ENCODE peak calls at places on chromosomes 16 and 17, in four cellular contexts. One of them, this sample, is unnamed.

GRCh38 chr16:8577678-8578304 is 12.5 kb downstream of the TMEM114 start:
- DNase-seq in A549: no peak
- DNase-seq in suprapubic skin: no peak
- DNase-seq in gastrocnemius medialis: no peak
- DNase-seq in this sample: no peak

GRCh38 chr16:10314811-10315210 is 71.0 kb upstream of the ATF7IP2 start:
- DNase-seq in suprapubic skin: no peak
- DNase-seq in gastrocnemius medialis: no peak
- DNase-seq in A549: no peak
- DNase-seq in this sample: peak; percentile 18

GRCh38 chr17:58710948-58711552 is 18.6 kb downstream of the RAD51C start:
- DNase-seq in A549: peak; percentile 71
- DNase-seq in gastrocnemius medialis: no peak
- DNase-seq in suprapubic skin: no peak
- DNase-seq in this sample: peak; percentile 65

GRCh38 chr17:74514632-74515035 is 16.6 kb downstream of the CD300LB start:
- DNase-seq in gastrocnemius medialis: no peak
- DNase-seq in suprapubic skin: no peak
- DNase-seq in A549: no peak
- DNase-seq in this sample: no peak

GRCh38 chr17:31480067-31480466 is 88.6 kb downstream of the RAB11FIP4 start:
- DNase-seq in suprapubic skin: no peak
- DNase-seq in gastrocnemius medialis: no peak
- DNase-seq in A549: no peak
- DNase-seq in this sample: no peak

GRCh38 chr16:50244140-50244503 is 22.2 kb upstream of the ADCY7 start:
- DNase-seq in gastrocnemius medialis: no peak
- DNase-seq in suprapubic skin: peak; percentile 52
- DNase-seq in A549: no peak
- DNase-seq in this sample: no peak

GRCh38 chr16:20879175-20880053 is 20.7 kb downstream of the DCUN1D3 start:
- DNase-seq in suprapubic skin: no peak
- DNase-seq in gastrocnemius medialis: no peak
- DNase-seq in A549: peak; percentile 24
- DNase-seq in this sample: no peak

GRCh38 chr17:66949501-66949900 is 15.0 kb upstream of the CACNG4 start:
- DNase-seq in A549: no peak
- DNase-seq in suprapubic skin: no peak
- DNase-seq in gastrocnemius medialis: no peak
- DNase-seq in this sample: no peak

GRCh38 chr17:67594115-67594878 is 123.4 kb upstream of the NOL11 start:
- DNase-seq in gastrocnemius medialis: no peak
- DNase-seq in A549: no peak
- DNase-seq in suprapubic skin: no peak
- DNase-seq in this sample: no peak

GRCh38 chr17:520447-521167 is 168.0 kb upstream of the RPH3AL start:
- DNase-seq in A549: no peak
- DNase-seq in gastrocnemius medialis: no peak
- DNase-seq in suprapubic skin: no peak
- DNase-seq in this sample: no peak

GRCh38 chr16:74768239-74768638 is 6.4 kb downstream of the FA2H start:
- DNase-seq in gastrocnemius medialis: no peak
- DNase-seq in suprapubic skin: no peak
- DNase-seq in A549: no peak
- DNase-seq in this sample: no peak

GRCh38 chr16:85360323-85361277 is 248.3 kb upstream of the CIBAR2 start:
- DNase-seq in suprapubic skin: no peak
- DNase-seq in A549: no peak
- DNase-seq in gastrocnemius medialis: peak; percentile 82
- DNase-seq in this sample: no peak

GRCh38 chr17:45775148-45775547 is 9.0 kb upstream of the CRHR1 start:
- DNase-seq in suprapubic skin: no peak
- DNase-seq in gastrocnemius medialis: no peak
- DNase-seq in A549: no peak
- DNase-seq in this sample: no peak

GRCh38 chr17:74361613-74362391 is at the start of gene BTBD17:
- DNase-seq in suprapubic skin: no peak
- DNase-seq in gastrocnemius medialis: peak; percentile 13
- DNase-seq in A549: peak; percentile 67
- DNase-seq in this sample: peak; percentile 72

GRCh38 chr17:65323055-65323454 is 185.9 kb downstream of the RGS9 start:
- DNase-seq in suprapubic skin: no peak
- DNase-seq in A549: peak; percentile 20
- DNase-seq in gastrocnemius medialis: no peak
- DNase-seq in this sample: no peak

GRCh38 chr17:67452681-67453554 is 75.8 kb downstream of the PITPNC1 start:
- DNase-seq in gastrocnemius medialis: no peak
- DNase-seq in suprapubic skin: no peak
- DNase-seq in A549: no peak
- DNase-seq in this sample: no peak

GRCh38 chr17:78903101-78903779 is at the start of gene CEP295NL:
- DNase-seq in gastrocnemius medialis: no peak
- DNase-seq in A549: peak; percentile 57
- DNase-seq in suprapubic skin: no peak
- DNase-seq in this sample: no peak

GRCh38 chr16:50235581-50235980 is 30.8 kb upstream of the ADCY7 start:
- DNase-seq in A549: no peak
- DNase-seq in suprapubic skin: no peak
- DNase-seq in gastrocnemius medialis: no peak
- DNase-seq in this sample: no peak

GRCh38 chr16:52389045-52389444 is 157.9 kb downstream of the TOX3 start:
- DNase-seq in suprapubic skin: no peak
- DNase-seq in A549: no peak
- DNase-seq in gastrocnemius medialis: no peak
- DNase-seq in this sample: no peak

GRCh38 chr17:79695293-79696158 is 35.2 kb upstream of the ENPP7 start:
- DNase-seq in suprapubic skin: no peak
- DNase-seq in gastrocnemius medialis: no peak
- DNase-seq in A549: no peak
- DNase-seq in this sample: no peak

GRCh38 chr17:17445925-17446665 is 30.7 kb upstream of the MED9 start:
- DNase-seq in A549: peak; percentile 98
- DNase-seq in gastrocnemius medialis: no peak
- DNase-seq in suprapubic skin: peak; percentile 84
- DNase-seq in this sample: no peak

GRCh38 chr16:53664724-53665345 is 38.8 kb downstream of the RPGRIP1L start:
- DNase-seq in suprapubic skin: peak; percentile 70
- DNase-seq in A549: no peak
- DNase-seq in gastrocnemius medialis: no peak
- DNase-seq in this sample: no peak

GRCh38 chr16:865026-865425 is 64.5 kb upstream of the GNG13 start:
- DNase-seq in suprapubic skin: no peak
- DNase-seq in gastrocnemius medialis: no peak
- DNase-seq in A549: no peak
- DNase-seq in this sample: no peak

GRCh38 chr17:30433514-30433913 is 43.7 kb upstream of the GOSR1 start:
- DNase-seq in gastrocnemius medialis: peak; percentile 23
- DNase-seq in suprapubic skin: no peak
- DNase-seq in A549: peak; percentile 68
- DNase-seq in this sample: peak; percentile 3

GRCh38 chr16:25443994-25444393 is 186.3 kb upstream of the ZKSCAN2 start:
- DNase-seq in A549: no peak
- DNase-seq in gastrocnemius medialis: no peak
- DNase-seq in suprapubic skin: no peak
- DNase-seq in this sample: no peak

GRCh38 chr16:21646721-21647561 is 5.5 kb downstream of the IGSF6 start:
- DNase-seq in suprapubic skin: no peak
- DNase-seq in A549: no peak
- DNase-seq in gastrocnemius medialis: no peak
- DNase-seq in this sample: no peak

GRCh38 chr16:64250866-64251265 is 871.0 kb downstream of the CDH11 start:
- DNase-seq in A549: no peak
- DNase-seq in suprapubic skin: no peak
- DNase-seq in gastrocnemius medialis: no peak
- DNase-seq in this sample: no peak

GRCh38 chr17:83089322-83090156 is 10.1 kb downstream of the METRNL start:
- DNase-seq in suprapubic skin: peak; percentile 89
- DNase-seq in gastrocnemius medialis: no peak
- DNase-seq in A549: no peak
- DNase-seq in this sample: no peak

GRCh38 chr16:10937068-10937859 is 5.0 kb downstream of the DEXI start:
- DNase-seq in gastrocnemius medialis: no peak
- DNase-seq in A549: no peak
- DNase-seq in suprapubic skin: no peak
- DNase-seq in this sample: no peak

GRCh38 chr16:11506816-11507305 is 79.9 kb downstream of the LITAF start:
- DNase-seq in A549: no peak
- DNase-seq in suprapubic skin: no peak
- DNase-seq in gastrocnemius medialis: no peak
- DNase-seq in this sample: no peak

GRCh38 chr16:80741716-80742115 is 62.7 kb downstream of the CDYL2 start:
- DNase-seq in gastrocnemius medialis: no peak
- DNase-seq in A549: no peak
- DNase-seq in suprapubic skin: no peak
- DNase-seq in this sample: no peak

GRCh38 chr17:71033336-71033735 is 864.0 kb downstream of the KCNJ2 start:
- DNase-seq in suprapubic skin: no peak
- DNase-seq in gastrocnemius medialis: no peak
- DNase-seq in A549: no peak
- DNase-seq in this sample: no peak

GRCh38 chr17:65156835-65157565 is 19.8 kb downstream of the RGS9 start:
- DNase-seq in gastrocnemius medialis: no peak
- DNase-seq in suprapubic skin: no peak
- DNase-seq in A549: no peak
- DNase-seq in this sample: no peak

GRCh38 chr16:81846105-81846504 is 67.0 kb downstream of the PLCG2 start:
- DNase-seq in A549: peak; percentile 20
- DNase-seq in suprapubic skin: no peak
- DNase-seq in gastrocnemius medialis: no peak
- DNase-seq in this sample: no peak

GRCh38 chr17:8762012-8762411 is 3.7 kb upstream of the SPDYE4 start:
- DNase-seq in gastrocnemius medialis: no peak
- DNase-seq in suprapubic skin: no peak
- DNase-seq in A549: no peak
- DNase-seq in this sample: no peak
- TF ChIP-seq POLR2A in gastrocnemius medialis: no peak
- TF ChIP-seq POLR2A in suprapubic skin: no peak
- TF ChIP-seq POLR2A in A549: no peak
- TF ChIP-seq POLR2A in this sample: no peak

GRCh38 chr17:81066072-81066471 is 31.1 kb downstream of the BAIAP2 start:
- DNase-seq in gastrocnemius medialis: no peak
- DNase-seq in suprapubic skin: no peak
- DNase-seq in A549: no peak
- DNase-seq in this sample: no peak
- TF ChIP-seq POLR2A in gastrocnemius medialis: no peak
- TF ChIP-seq POLR2A in suprapubic skin: no peak
- TF ChIP-seq POLR2A in A549: no peak
- TF ChIP-seq POLR2A in this sample: no peak

GRCh38 chr16:89999831-90000574 is 19.3 kb downstream of the DBNDD1 start:
- DNase-seq in gastrocnemius medialis: no peak
- DNase-seq in A549: no peak
- DNase-seq in suprapubic skin: no peak
- DNase-seq in this sample: no peak
- TF ChIP-seq POLR2A in gastrocnemius medialis: no peak
- TF ChIP-seq POLR2A in A549: no peak
- TF ChIP-seq POLR2A in suprapubic skin: no peak
- TF ChIP-seq POLR2A in this sample: no peak

DNA sequence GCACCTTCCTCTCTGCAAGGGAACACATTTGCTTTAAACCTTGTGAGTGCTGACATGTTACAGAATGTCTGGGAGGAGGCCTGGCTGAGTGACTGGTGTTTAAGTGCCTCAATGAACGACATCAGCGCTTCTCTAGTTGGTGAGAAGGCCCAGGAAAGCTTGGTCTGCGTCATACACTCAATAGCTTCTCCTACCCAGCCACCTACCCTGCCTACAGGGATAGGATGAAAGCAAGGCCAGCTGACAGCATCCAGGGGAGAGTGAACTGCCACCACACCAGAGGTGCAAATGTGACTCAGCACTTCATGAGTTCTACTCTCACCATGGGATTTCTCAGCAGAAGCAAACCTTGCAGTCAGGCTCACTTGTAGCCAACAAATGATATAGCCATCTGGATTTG is 31.7 kb upstream of the CFAP20 start:
- DNase-seq in suprapubic skin: no peak
- DNase-seq in gastrocnemius medialis: no peak
- DNase-seq in A549: no peak
- DNase-seq in this sample: peak; percentile 14
- TF ChIP-seq POLR2A in suprapubic skin: no peak
- TF ChIP-seq POLR2A in gastrocnemius medialis: no peak
- TF ChIP-seq POLR2A in A549: no peak
- TF ChIP-seq POLR2A in this sample: no peak

DNA sequence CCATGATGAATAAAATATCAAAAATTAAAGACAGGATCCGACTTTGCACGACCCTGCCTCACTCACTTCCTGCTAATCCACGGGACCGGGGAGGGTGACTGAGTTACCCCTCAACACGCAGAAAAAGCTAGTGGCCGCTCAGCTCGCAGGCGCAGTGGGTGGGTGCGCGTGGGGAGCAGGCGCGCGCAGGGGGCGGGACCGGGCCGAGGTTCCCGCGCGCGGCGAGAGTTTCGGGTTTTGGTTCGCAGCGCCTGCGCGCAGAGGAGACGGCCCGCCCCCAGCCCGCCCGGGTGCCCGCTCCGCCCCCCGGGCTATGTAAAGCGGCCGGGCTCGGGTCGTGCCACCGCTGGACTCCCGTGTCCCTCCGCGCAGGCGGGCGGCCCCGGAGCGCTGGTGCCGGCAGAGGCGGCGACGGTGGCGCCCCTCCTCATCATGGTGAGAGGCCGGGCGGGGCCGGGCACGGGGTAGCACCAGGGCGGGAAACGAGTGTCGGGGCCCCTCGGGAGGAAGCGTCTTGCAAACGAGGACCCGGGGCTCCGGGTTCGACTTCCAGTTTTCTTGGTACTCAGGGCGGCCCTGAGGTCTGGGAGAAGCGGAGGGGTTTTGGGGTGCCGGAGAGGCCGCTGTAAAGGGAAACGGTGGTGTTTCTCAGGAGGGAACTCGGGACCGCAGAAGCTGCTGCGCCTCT is at the start of gene CNP:
- DNase-seq in gastrocnemius medialis: peak; percentile 80
- DNase-seq in A549: peak; percentile 92
- DNase-seq in suprapubic skin: peak; percentile 92
- DNase-seq in this sample: peak; percentile 95
- TF ChIP-seq POLR2A in gastrocnemius medialis: peak; percentile 85
- TF ChIP-seq POLR2A in A549: peak; percentile 84
- TF ChIP-seq POLR2A in suprapubic skin: peak; percentile 76
- TF ChIP-seq POLR2A in this sample: peak; percentile 58

DNA sequence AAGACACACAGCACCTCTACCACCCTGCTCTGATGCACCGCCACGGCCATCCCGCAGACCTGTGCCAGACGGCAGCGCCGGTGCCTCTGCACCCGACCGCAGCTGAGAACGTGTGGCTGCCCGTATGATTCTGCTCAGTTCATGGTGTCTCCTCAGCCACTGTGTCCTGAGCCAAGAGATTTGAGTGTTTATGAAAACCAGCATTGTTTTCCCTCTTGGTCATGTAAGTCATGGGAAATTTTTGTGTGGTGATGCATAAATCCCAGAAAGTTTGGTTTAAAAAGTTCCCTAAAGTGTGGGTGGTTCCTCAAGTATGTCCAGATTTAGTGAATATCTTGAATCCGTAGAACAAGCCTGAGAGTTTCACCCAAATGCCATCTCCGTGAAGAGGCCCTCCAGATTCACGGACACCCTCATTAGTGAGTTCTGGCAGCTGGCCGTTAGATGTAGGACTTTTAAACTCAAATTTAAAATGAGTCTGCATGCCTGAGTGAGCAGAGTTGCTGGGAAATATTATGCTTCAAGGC is 57.6 kb downstream of the CDRT4 start:
- DNase-seq in gastrocnemius medialis: peak; percentile 38
- DNase-seq in A549: no peak
- DNase-seq in suprapubic skin: no peak
- DNase-seq in this sample: no peak
- TF ChIP-seq POLR2A in gastrocnemius medialis: no peak
- TF ChIP-seq POLR2A in A549: no peak
- TF ChIP-seq POLR2A in suprapubic skin: peak; percentile 68
- TF ChIP-seq POLR2A in this sample: no peak

This sample was measured in erythroblast.